ENCODE peak calls at places on chromosomes 11 and 22, in four cellular contexts. C, I, P and Q are unnamed samples.

GRCh38 chr11:71388637-71389235 is 59.5 kb downstream of the DHCR7 start:
- DNase-seq in P (no peak), I (no peak), C (no peak), Q (no peak)

GRCh38 chr11:9796854-9797253 is 133.0 kb downstream of the SWAP70 start:
- DNase-seq in C (no peak), P (no peak), I (no peak), Q (no peak)

GRCh38 chr22:30519842-30520425 is 14.4 kb upstream of the SEC14L4 start:
- DNase-seq in I (no peak), P (no peak), C (no peak), Q (no peak)

GRCh38 chr11:17012179-17012578 is 2.0 kb downstream of the PLEKHA7 start:
- DNase-seq in I (no peak), C (no peak), P (no peak), Q (no peak)

GRCh38 chr11:15106201-15106965 is 8.3 kb upstream of the INSC start:
- DNase-seq in I (no peak), P (no peak), C (no peak), Q (peak)

GRCh38 chr11:102780491-102780918 is at the start of gene MMP10:
- DNase-seq in C (no peak), I (peak), P (peak), Q (no peak)

GRCh38 chr11:45266693-45267451 is 19.3 kb downstream of the SYT13 start:
- DNase-seq in C (peak), P (peak), I (no peak), Q (peak)

GRCh38 chr11:77081976-77082836 is 15.4 kb downstream of the CAPN5 start:
- DNase-seq in I (no peak), C (no peak), P (no peak), Q (no peak)

GRCh38 chr11:121152764-121153163 is 51.7 kb downstream of the TECTA start:
- DNase-seq in I (no peak), C (no peak), P (no peak), Q (no peak)

GRCh38 chr11:76666408-76666807 is 4.1 kb downstream of the LRRC32 start:
- DNase-seq in C (no peak), P (no peak), I (no peak), Q (no peak)

GRCh38 chr11:70423523-70424505 is 25.5 kb downstream of the CTTN start:
- DNase-seq in P (peak), I (peak), C (no peak), Q (peak)

GRCh38 chr11:31824791-31825452 is 13.8 kb upstream of the PAX6 start:
- DNase-seq in C (peak), P (no peak), I (no peak), Q (no peak)

GRCh38 chr11:12389676-12390075 is 12.3 kb downstream of the PARVA start:
- DNase-seq in I (no peak), C (no peak), P (no peak), Q (no peak)

GRCh38 chr11:134762248-134763029 is 350.4 kb upstream of the B3GAT1 start:
- DNase-seq in C (no peak), P (no peak), I (no peak), Q (no peak)

GRCh38 chr11:47449541-47449940 is 605 bp upstream of the RAPSN start:
- DNase-seq in P (no peak), I (no peak), C (no peak), Q (no peak)

GRCh38 chr11:70733327-70734325 is 335.3 kb downstream of the CTTN start:
- DNase-seq in I (no peak), C (no peak), P (no peak), Q (no peak)

GRCh38 chr22:32050678-32051515 is 7.8 kb downstream of the SLC5A1 start:
- DNase-seq in C (no peak), P (peak), I (peak), Q (peak)

GRCh38 chr22:31193092-31193491 is 19.0 kb upstream of the LIMK2 start:
- DNase-seq in C (no peak), I (no peak), P (no peak), Q (no peak)

GRCh38 chr11:91066648-91067047 is 843.8 kb upstream of the CHORDC1 start:
- DNase-seq in I (no peak), C (no peak), P (no peak), Q (no peak)

GRCh38 chr22:23697031-23697970 is 6.5 kb downstream of the RGL4 start:
- DNase-seq in P (no peak), C (no peak), I (no peak), Q (no peak)

GRCh38 chr11:46272816-46273427 is 4.5 kb upstream of the CREB3L1 start:
- DNase-seq in I (no peak), C (no peak), P (no peak), Q (no peak)

GRCh38 chr11:37280194-37280593 is 682.2 kb upstream of the RAG2 start:
- DNase-seq in C (no peak), P (no peak), I (no peak), Q (no peak)

GRCh38 chr11:78256962-78257361 is 68.2 kb downstream of the USP35 start:
- DNase-seq in I (peak), C (no peak), P (no peak), Q (no peak)

GRCh38 chr11:78564037-78564888 is 10.4 kb downstream of the NARS2 start:
- DNase-seq in P (peak), I (peak), C (no peak), Q (peak)

GRCh38 chr11:111598546-111598945 is 3.7 kb upstream of the SIK2 start:
- DNase-seq in P (no peak), I (peak), C (no peak), Q (no peak)

GRCh38 chr11:8934735-8935478 is 2.2 kb upstream of the C11orf16 start:
- DNase-seq in I (peak), P (peak), C (no peak), Q (peak)

GRCh38 chr22:36701941-36702640 is 1.5 kb downstream of the CACNG2 start:
- DNase-seq in C (no peak), I (no peak), P (no peak), Q (no peak)

GRCh38 chr11:46521947-46522681 is 71.7 kb downstream of the AMBRA1 start:
- DNase-seq in I (no peak), P (no peak), C (no peak), Q (no peak)

DNA sequence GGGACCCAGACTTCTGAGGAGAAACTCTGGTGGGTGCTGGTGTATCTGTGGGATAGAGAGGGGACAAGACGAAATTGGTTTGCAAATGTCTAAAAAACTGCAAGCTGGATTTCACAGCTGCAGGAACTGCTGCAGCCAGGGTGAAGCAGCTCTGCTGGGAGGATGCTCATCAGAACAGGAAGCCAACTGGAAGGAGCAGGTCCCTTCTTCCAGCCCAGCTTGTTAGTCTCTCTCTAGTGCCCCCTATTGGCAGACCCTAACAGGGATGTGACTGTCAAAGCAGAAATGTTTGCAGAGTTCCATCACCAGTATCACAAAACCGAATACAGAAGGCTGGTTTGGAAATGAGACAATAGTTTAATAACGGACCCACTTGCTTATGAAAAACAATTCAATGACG is 74.8 kb upstream of the SLC22A12 start:
- DNase-seq in C (no peak), I (no peak), P (no peak), Q (no peak)
- TF ChIP-seq CTCF in C (peak), I (no peak), P (peak), Q (no peak)

DNA sequence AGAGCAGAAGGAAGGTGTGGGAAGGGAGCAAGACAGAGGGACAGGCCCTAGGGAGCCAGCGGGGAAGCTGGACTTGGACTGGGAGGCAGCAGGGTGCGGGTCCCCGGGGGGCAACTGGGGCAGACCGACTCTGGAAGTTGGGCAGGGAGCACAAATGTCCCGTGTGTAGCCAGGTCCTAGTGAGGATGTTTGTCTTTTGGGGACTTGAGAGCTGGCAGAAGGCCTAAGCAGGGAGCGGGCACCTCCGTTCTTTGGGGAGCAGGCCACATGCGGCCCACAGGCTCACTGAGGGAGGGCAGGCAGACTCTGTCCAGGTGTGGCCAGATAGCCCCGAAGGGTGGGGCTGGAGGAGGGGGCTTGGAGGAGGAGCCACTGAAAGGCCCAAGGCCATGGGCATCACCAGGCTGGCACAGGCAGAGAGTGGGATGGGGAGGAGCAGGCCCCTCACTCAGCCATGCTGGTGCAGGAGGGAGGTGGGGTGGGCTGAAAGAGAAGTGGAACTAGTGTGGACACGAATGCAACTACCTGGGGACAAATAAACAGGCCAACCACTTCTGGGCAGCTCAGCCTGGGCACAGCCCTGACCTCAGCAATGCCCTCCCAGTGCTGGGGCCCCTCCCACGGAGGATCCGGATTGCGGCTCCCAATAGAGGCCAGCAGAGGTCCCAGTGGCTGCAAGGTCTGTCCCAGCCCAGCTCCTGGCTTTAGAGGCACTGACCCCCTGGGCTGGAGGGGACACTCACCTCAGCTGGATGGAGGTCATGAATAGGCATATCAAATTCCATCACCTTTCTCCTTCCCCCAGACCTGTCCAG is 1.3 kb upstream of the SCARF2 start:
- DNase-seq in I (no peak), C (no peak), P (peak), Q (no peak)
- TF ChIP-seq CTCF in I (peak), C (peak), P (peak), Q (no peak)

GRCh38 chr22:17201285-17201945 is 17.8 kb downstream of the ADA2 start:
- DNase-seq in I (no peak), P (peak), C (no peak), Q (peak)

GRCh38 chr22:17205432-17205831 is 13.8 kb downstream of the ADA2 start:
- DNase-seq in P (no peak), C (no peak), I (no peak), Q (no peak)
- TF ChIP-seq CTCF in P (no peak), C (no peak), I (no peak), Q (no peak)

DNA sequence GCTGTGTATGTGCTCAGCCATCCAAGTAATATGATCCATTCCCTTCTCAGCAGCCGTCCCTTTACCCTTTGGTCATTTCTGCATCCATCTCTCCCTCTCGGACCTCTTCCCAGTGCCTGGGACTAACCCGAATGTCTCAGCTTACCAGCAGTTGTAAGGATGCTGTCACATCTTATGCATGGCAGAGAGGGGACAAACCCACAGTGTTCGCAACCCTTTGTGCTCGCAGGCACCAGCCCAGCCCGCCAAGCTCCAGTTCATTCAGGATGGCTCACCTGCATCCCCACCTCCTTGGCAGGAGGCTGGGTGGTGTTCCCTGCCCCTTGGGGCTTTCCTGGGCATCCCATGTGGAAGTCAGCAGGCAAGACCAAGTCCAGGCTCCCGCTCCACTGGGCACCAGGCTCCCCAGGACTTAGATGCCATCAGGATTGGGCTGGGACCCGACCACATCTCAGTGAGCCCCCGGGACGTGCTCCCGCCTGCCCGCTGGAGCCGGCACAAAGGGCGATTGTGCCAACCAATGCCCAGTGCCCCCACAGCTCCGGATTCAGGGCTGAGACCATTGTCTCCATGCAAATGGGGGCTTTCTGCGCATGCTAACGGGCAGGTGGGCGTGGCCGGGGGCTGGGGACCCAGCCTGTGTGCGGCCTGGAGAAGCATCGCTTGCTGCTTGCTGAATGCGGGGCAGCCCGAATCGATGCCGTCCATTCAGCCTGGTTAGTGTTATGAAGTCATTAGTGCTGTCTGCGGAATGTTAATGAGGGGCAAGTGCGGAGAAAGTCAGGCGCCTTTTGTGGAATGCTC is 108.6 kb downstream of the KCNQ1OT1 start:
- DNase-seq in C (no peak), I (no peak), P (no peak), Q (no peak)
- TF ChIP-seq CTCF in C (no peak), I (no peak), P (no peak), Q (no peak)

GRCh38 chr22:20215742-20216141 is 52.4 kb downstream of the RTN4R start:
- DNase-seq in P (no peak), I (no peak), C (no peak), Q (no peak)
- TF ChIP-seq CTCF in P (no peak), I (no peak), C (no peak), Q (no peak)

DNA sequence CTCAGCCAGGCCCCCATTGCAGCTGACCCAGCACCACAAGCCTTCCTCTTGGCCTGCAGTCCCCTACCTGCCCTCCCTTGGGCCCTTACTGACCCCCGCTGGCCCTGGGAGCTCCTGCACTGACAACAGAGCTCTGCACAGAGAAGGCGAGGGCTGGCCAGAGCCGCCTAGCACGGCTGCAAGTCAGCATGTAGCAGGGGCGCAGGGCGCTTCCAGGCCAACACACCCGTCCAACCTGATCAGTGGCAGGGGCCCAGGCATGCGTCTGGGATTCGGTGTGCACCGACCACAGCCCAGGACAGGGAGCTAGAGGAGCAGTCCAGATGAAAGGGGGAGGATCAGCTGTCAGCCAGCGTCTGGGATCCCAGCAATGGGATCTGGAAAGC is 7.6 kb downstream of the WNT7B start:
- DNase-seq in P (no peak), C (peak), I (no peak), Q (peak)
- TF ChIP-seq CTCF in P (peak), C (peak), I (peak), Q (no peak)

DNA sequence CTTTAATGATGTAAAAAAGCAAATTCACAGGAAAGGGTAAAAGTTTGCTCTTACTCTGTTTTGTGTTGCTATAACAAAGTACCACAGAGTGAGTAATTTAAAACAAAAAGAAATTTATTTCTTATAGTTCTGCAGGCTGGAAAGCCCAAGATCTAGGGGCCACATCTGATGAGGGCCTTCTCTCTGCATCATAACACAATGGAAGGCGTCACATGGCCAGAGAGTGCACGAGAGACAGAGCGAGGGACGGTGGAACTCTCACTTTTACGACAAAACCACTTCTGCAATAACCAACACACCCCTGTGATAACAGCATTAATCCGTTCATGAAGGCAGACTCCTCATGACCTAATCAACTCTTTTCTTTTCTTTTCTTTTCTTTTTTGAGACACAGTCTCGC is 31.1 kb downstream of the CD6 start:
- DNase-seq in I (no peak), P (no peak), C (no peak), Q (no peak)
- TF ChIP-seq CTCF in I (no peak), P (no peak), C (no peak), Q (no peak)

DNA sequence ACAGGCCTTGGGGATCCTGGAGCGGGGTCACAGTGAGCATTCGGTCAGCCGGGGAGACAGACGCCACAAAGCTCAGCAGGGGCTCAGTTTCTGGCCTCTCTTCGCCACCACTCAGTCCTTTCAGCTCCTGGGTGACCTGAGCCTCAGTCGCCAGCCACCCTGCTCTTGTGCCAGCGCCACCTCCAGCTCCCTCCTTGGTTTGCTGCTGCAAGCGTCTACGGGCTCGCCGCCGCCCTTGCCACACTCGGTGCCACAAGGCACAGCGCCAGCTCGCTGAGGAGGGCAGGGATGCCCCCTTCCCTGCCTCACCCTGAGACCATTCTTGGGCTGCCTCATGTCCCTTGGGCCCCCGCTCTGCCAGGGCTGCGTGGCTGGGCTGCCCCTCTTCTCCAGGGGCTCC is 1.5 kb upstream of the EEF1G start:
- DNase-seq in C (no peak), P (no peak), I (no peak), Q (no peak)
- TF ChIP-seq CTCF in C (no peak), P (no peak), I (no peak), Q (no peak)

DNA sequence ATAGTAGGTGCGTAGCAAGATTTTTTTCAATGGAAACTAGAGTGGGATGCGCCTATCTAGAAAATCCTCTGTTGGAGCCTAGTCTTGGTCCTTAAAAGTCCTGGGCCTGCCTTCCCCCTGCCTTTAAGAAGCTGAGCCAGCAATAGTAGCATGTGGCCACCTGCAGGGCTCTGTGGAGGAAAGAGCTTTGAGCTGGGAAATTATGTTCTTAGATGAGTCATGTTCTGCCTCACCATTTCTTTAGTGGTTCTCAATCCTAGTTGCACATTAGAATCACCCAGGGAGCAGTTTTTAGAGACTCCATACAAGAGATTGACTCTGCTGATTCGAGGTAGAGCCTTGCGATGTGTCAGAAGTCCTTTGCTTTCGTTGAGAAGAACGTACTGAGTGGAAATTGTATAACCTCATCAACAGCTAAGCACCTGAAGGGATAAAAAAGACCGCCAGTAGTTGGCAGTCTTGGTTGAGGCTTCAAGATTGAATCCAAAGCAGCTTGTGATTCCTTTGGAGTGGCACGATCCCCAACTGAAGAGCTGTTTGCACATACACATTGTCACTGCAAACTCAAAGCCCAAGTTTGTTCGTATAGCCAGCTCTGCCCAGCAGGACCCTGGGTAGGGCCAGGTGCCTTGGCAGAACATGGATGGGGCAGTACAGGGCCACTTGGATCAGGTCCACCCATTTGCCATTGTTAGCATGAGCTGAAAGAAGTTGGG is 133.3 kb downstream of the COMMD9 start:
- DNase-seq in P (no peak), I (peak), C (no peak), Q (no peak)
- TF ChIP-seq CTCF in P (no peak), I (peak), C (peak), Q (no peak)